ENCODE peak calls at places on chromosomes 4 and X, in seven cellular contexts. A is prostate gland, Y is heart left ventricle, G is NB4, C is transverse colon, X is sigmoid colon, E is Peyer's patch. R is an unnamed sample.

GRCh38 chr4:151753056-151753455 is 7.8 kb downstream of the GATB start:
- DNase-seq in C (no peak), X (no peak), E (no peak), Y (no peak), A (no peak), G (no peak), R (no peak)

GRCh38 chr4:69089388-69089787 is 6.9 kb upstream of the UGT2B7 start:
- DNase-seq in E (no peak), C (no peak), G (no peak), X (no peak), Y (no peak), A (no peak), R (no peak)

GRCh38 chrX:53728506-53728905 is 42.0 kb upstream of the HUWE1 start:
- DNase-seq in X (no peak), C (no peak), E (no peak), A (no peak), G (no peak), Y (no peak), R (no peak)

GRCh38 chr4:184824776-184825393 is 883 bp downstream of the ACSL1 start:
- DNase-seq in E (peak), C (no peak), A (no peak), G (peak), X (no peak), Y (no peak), R (no peak)

GRCh38 chr4:87076690-87077358 is 142.0 kb downstream of the AFF1 start:
- DNase-seq in X (no peak), G (no peak), A (peak), C (no peak), E (no peak), Y (no peak), R (no peak)

GRCh38 chr4:7630559-7631287 is 196.0 kb upstream of the PSAPL1 start:
- DNase-seq in C (no peak), E (no peak), G (no peak), A (peak), Y (peak), X (no peak), R (peak)

GRCh38 chr4:84279678-84280077 is 219.4 kb downstream of the NKX6-1 start:
- DNase-seq in Y (no peak), G (no peak), A (no peak), X (no peak), C (no peak), E (no peak), R (no peak)

GRCh38 chr4:84258905-84259830 is 239.9 kb downstream of the NKX6-1 start:
- DNase-seq in G (peak), A (no peak), X (no peak), E (no peak), C (no peak), Y (no peak), R (no peak)

GRCh38 chr4:156594619-156595018 is 377.0 kb downstream of the PDGFC start:
- DNase-seq in E (no peak), Y (peak), X (peak), A (peak), G (no peak), C (peak), R (peak)

GRCh38 chr4:94426783-94427182 is 25.0 kb upstream of the PDLIM5 start:
- DNase-seq in Y (no peak), E (no peak), A (no peak), C (no peak), X (no peak), G (no peak), R (no peak)

GRCh38 chrX:23195097-23195496 is 139.6 kb upstream of the PTCHD1 start:
- DNase-seq in E (no peak), G (no peak), X (no peak), Y (no peak), C (no peak), A (no peak), R (no peak)

GRCh38 chrX:40096395-40097091 is 1.2 kb downstream of the BCOR start:
- DNase-seq in Y (peak), G (peak), A (peak), X (peak), E (peak), C (peak), R (peak)

DNA sequence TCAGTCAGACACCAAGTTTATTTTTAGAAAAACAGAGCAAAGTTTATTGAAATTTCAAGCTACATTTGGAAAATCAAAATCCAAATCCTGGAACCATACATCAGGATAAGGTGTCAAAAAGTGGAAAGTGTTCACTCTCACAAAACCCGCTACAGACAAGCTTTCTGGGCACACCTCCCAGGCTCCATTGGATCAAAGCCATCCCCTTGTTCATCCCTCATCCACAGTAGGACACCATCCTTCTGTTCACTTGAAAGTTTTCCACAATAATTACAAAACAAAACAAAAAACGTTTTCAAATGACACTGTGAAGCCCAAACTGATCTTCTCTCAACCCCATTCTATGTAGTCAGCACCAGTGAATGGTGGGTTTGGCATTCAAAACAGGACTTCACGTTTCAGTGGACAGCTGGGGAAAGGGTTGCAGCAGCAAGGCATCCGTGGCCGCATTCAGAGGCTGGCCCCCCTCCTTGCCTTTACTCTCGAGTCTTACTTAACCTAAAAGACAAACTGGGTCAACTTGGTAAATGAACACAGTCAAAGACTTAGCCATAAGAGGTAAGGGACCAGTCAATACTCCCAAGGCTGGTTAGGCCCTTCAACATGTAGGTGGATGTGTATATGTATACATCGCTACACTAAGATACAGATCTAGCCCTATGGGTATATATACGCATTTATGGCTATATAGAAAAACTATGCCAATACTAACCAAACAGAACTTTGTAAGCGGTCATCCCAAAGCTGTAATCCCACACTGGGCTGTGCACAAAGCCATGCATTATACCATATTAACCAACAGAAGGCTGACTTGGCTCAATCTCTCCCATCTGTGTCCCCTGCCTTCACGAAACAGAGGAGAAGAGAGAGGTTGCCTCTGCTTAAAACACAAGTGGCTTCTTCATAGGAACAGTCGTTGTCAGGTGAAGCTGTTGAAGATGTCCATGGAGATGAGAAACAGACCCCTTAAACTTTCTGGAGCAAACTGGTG is 62.1 kb downstream of the TSC22D3 start:
- DNase-seq in A (no peak), E (no peak), G (no peak), X (peak), C (peak), Y (no peak), R (peak)
- TF ChIP-seq POLR2A in A (no peak), E (no peak), G (no peak), X (no peak), C (peak), Y (no peak), R (no peak)

GRCh38 chrX:66014084-66014483 is 25.8 kb downstream of the VSIG4 start:
- DNase-seq in X (no peak), E (no peak), G (no peak), C (no peak), A (no peak), Y (no peak), R (no peak)

GRCh38 chrX:66016905-66017658 is 22.8 kb downstream of the VSIG4 start:
- DNase-seq in C (no peak), E (no peak), G (no peak), A (no peak), Y (no peak), X (no peak), R (no peak)

GRCh38 chrX:66014560-66014959 is 25.3 kb downstream of the VSIG4 start:
- DNase-seq in A (no peak), Y (no peak), X (no peak), E (no peak), G (peak), C (no peak), R (no peak)

GRCh38 chrX:66015906-66016689 is 23.8 kb downstream of the VSIG4 start:
- DNase-seq in E (no peak), A (no peak), Y (no peak), G (no peak), X (no peak), C (no peak), R (no peak)

DNA sequence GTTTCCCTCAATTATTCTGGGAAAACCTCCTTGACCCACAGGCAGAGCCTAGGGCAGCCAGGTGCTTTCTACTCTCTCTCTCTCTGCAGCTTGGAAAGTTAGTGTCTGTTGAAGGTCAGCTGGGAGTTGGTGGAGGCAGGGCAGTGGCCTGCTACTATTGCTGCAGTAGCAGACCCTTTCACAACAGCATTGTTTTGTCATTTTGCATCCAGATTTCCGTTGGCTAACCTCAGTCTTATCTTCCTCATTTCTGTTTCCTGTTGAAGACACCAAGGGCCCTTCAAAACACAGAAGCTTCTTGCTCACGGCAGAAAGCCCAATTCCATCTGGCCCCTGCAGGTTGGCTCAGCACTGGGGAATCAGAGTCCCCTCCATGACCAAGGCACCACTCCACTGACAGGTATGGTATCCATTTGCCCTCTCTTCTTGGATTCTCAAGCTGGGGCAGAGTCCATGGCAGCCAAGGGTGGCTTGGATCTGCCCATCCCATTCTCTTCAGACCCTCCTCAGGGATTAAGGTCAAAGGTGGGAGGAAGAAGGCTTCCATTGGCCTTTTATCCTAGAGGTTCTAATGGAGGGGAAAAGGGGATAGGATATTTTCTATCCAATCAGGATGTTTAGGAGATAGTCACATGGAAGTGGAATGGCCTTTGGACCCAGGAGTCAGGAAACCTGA is 24.6 kb downstream of the VSIG4 start:
- DNase-seq in A (no peak), Y (peak), G (peak), E (peak), C (peak), X (no peak), R (no peak)
- H3K4me3 ChIP-seq in A (no peak), Y (no peak), G (peak), E (peak), C (no peak), X (no peak), R (no peak)

GRCh38 chr4:164956766-164957643 is 20.5 kb downstream of the TRIM61 start:
- DNase-seq in E (peak), X (peak), Y (peak), A (peak), C (peak), G (no peak), R (peak)
- TF ChIP-seq POLR2A in E (no peak), X (no peak), Y (no peak), A (no peak), C (no peak), G (no peak), R (no peak)

DNA sequence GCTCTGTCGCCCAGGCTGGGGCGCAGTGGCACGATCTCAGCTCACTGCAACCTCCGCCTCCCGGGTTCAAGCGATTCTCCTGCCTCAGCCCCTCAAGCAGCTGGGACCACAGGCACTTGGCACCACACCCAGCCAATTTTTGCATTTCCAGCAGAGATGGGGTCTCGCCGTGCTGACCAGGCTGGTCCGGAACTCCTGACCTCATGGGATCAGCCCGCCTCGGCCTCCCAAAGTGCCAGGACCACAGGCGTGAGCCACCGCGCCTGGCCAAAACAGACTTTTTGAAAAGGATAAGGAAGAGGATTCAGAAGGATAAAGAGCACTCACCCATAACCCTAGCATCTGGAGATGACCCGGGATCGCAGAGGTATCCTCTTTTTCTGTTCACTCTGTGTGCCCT is 224.5 kb upstream of the AGTR2 start:
- DNase-seq in A (no peak), G (no peak), Y (no peak), C (no peak), X (no peak), E (no peak), R (no peak)
- H3K4me3 ChIP-seq in A (no peak), G (no peak), Y (no peak), C (no peak), X (no peak), E (no peak), R (no peak)

DNA sequence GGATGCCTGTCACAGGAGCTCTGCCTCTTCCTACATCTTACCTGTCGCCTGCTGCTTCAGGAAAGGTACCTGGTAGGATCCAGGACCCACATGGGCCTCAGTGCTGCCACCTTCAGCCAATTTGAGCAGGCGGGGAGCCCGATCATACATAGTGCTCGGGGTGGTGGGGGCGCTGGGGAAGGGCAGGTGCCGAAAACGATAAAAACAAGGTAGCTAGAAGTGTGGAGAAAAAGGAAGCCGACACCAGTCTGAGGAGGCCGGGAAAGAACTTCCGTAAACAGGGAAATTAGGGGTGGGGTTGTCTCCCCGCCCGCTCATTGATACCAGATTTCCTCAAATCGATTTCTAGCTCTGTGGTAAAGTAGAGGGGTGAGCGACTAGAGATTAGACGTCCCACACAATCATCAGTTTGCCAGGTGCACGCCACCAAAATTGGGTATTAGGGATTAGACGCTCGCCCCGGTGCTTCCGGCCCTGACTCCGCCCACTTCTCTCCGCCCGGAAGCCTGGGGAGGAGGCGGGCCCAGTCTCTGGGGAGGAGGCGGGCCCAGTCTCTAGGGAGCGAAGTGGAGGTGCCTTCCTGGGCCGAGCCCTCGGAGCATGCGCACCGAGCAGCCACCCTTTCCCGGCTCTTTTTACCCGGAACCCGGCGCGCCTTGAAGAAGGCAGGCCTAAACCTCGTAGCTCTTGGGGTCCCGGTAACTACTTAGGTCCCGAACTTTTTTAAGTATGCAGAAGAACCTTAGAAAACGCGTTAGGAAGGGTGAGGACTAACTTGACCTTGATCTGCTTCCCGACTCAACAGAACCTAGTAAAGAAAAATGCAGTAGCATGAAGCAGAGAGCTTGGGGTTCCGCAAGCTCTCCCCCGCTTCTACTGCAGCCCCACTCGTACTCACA is at the start of gene STPG2:
- DNase-seq in X (peak), C (peak), A (peak), E (peak), G (peak), Y (peak), R (peak)
- TF ChIP-seq POLR2A in X (peak), C (peak), A (peak), E (peak), G (peak), Y (peak), R (no peak)

GRCh38 chrX:10156199-10157031 is at the start of gene CLCN4:
- DNase-seq in C (peak), Y (peak), E (peak), A (peak), X (peak), G (peak), R (peak)
- H3K4me3 ChIP-seq in C (peak), Y (peak), E (peak), A (peak), X (peak), G (no peak), R (peak)

GRCh38 chrX:71151366-71151765 is 6.7 kb downstream of the NLGN3 start:
- DNase-seq in Y (no peak), C (no peak), E (no peak), X (no peak), G (no peak), A (no peak), R (no peak)

GRCh38 chrX:71143508-71143907 is 1.1 kb upstream of the NLGN3 start:
- DNase-seq in A (peak), G (no peak), E (no peak), X (peak), Y (no peak), C (peak), R (peak)

GRCh38 chrX:71148278-71148663 is 3.6 kb downstream of the NLGN3 start:
- DNase-seq in E (no peak), A (no peak), X (no peak), G (no peak), Y (no peak), C (no peak), R (no peak)

GRCh38 chrX:71144651-71145050 is at the start of gene NLGN3:
- DNase-seq in A (no peak), Y (no peak), G (no peak), X (no peak), E (no peak), C (no peak), R (peak)

GRCh38 chrX:71147496-71148277 is 3.0 kb downstream of the NLGN3 start:
- DNase-seq in X (no peak), E (no peak), Y (no peak), C (no peak), A (no peak), G (peak), R (no peak)
- TF ChIP-seq POLR2A in X (no peak), E (no peak), Y (no peak), C (no peak), A (no peak), G (no peak), R (no peak)

DNA sequence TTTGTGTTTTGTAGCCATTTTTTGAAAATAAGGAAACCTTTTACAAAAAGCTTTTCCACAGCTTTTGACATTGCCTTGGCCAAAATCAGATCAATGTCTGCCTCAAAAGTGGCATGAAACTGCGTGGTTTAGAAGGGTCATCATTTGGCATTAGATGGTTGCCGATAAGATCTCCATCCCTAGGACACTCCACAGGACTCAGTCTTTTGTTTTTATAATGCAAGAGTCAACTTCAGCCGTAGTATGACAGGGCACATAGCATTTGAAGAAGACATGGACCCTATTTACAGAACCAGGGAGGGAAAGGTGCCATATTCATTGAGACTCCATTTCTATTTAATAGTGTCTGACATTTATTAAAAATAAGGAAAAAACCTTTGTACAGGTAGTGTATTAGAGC is 1.3 kb downstream of the RTL8A start:
- DNase-seq in A (no peak), C (no peak), X (no peak), E (no peak), G (no peak), Y (no peak), R (no peak)
- H3K4me3 ChIP-seq in A (no peak), C (no peak), X (peak), E (no peak), G (peak), Y (no peak), R (no peak)

GRCh38 chrX:73943900-73944581 is 359.9 kb upstream of the ZCCHC13 start:
- DNase-seq in E (peak), C (peak), G (peak), Y (peak), A (peak), X (peak), R (peak)
- TF ChIP-seq POLR2A in E (no peak), C (peak), G (peak), Y (no peak), A (peak), X (no peak), R (no peak)

DNA sequence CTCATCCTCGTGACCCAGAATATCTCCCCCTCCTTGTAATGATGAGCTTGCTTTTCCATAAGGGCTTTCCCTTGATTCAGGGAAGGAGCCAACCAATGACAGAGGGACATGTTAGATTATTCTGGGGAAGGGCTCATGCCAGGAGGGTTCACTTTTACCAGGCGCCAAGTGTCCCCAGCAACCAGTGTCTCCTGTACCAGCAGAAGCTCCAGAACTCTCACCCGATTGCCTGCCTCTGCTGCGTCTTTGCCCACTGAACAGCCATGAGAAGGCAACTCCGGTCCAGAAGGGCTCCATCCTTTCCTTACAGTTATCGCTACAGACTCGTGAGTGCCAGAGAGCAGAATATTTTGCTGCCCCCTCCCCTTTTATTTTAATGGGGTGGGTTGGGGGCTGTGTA is at the start of gene ATP1B4:
- DNase-seq in X (no peak), Y (no peak), C (no peak), E (no peak), A (no peak), G (no peak), R (no peak)
- H3K4me3 ChIP-seq in X (no peak), Y (no peak), C (no peak), E (no peak), A (no peak), G (no peak), R (no peak)

R was measured in testis.